ENCODE peak calls at places on chromosomes 7 and 10, in four cellular contexts. W is stromal cell of bone marrow, R is GF-D8, X is EL. J is an unnamed sample.

GRCh38 chr7:15652776-15653290 is 33.6 kb downstream of the MEOX2 start:
- DNase-seq in W (peak), R (no peak), X (no peak), J (no peak)

GRCh38 chr10:34186740-34187139 is 628.4 kb downstream of the PARD3 start:
- DNase-seq in W (no peak), R (no peak), X (no peak), J (no peak)

GRCh38 chr10:9301148-9301547 is 1246.7 kb downstream of the GATA3 start:
- DNase-seq in W (peak), R (no peak), X (peak), J (no peak)

GRCh38 chr10:4770766-4771553 is 55.0 kb upstream of the AKR1E2 start:
- DNase-seq in W (peak), R (no peak), X (peak), J (no peak)

GRCh38 chr10:126270116-126270515 is 118.2 kb downstream of the ADAM12 start:
- DNase-seq in W (peak), R (no peak), X (peak), J (no peak)

GRCh38 chr7:148175512-148175911 is 415.1 kb upstream of the C7orf33 start:
- DNase-seq in W (no peak), R (no peak), X (no peak), J (no peak)

GRCh38 chr7:127870231-127870907 is 160.9 kb downstream of the LRRC4 start:
- DNase-seq in W (no peak), R (no peak), X (no peak), J (no peak)

GRCh38 chr10:111114931-111115500 is 38.2 kb downstream of the ADRA2A start:
- DNase-seq in W (no peak), R (no peak), X (no peak), J (no peak)

GRCh38 chr7:35848728-35849127 is 47.9 kb downstream of the SEPTIN7 start:
- DNase-seq in W (no peak), R (no peak), X (no peak), J (no peak)

GRCh38 chr7:86326847-86327246 is 316.9 kb upstream of the GRM3 start:
- DNase-seq in W (no peak), R (no peak), X (no peak), J (no peak)